ENCODE peak calls at places on chromosomes 1 and 21, in six cellular contexts. One of them, this sample, is unnamed.

GRCh38 chr1:68293609-68294353 is 61.5 kb upstream of the WLS start:
- ATAC-seq in naive B cell: no peak
- ATAC-seq in gastroesophageal sphincter: peak; percentile 69
- ATAC-seq in left lobe of liver: no peak
- ATAC-seq in IMR-90: peak; percentile 82
- ATAC-seq in mucosa of descending colon: no peak
- ATAC-seq in this sample: no peak

GRCh38 chr21:37484535-37485474 is 118.2 kb downstream of the DYRK1A start:
- ATAC-seq in naive B cell: no peak
- ATAC-seq in mucosa of descending colon: no peak
- ATAC-seq in IMR-90: no peak
- ATAC-seq in gastroesophageal sphincter: no peak
- ATAC-seq in left lobe of liver: peak; percentile 17
- ATAC-seq in this sample: no peak

GRCh38 chr1:209576392-209576791 is 7.1 kb upstream of the CAMK1G start:
- ATAC-seq in gastroesophageal sphincter: no peak
- ATAC-seq in naive B cell: no peak
- ATAC-seq in IMR-90: no peak
- ATAC-seq in mucosa of descending colon: no peak
- ATAC-seq in left lobe of liver: no peak
- ATAC-seq in this sample: peak; percentile 12

GRCh38 chr21:43937898-43938309 is 72.9 kb downstream of the AGPAT3 start:
- ATAC-seq in gastroesophageal sphincter: no peak
- ATAC-seq in left lobe of liver: no peak
- ATAC-seq in mucosa of descending colon: no peak
- ATAC-seq in IMR-90: no peak
- ATAC-seq in naive B cell: peak; percentile 32
- ATAC-seq in this sample: peak; percentile 54

GRCh38 chr1:6260961-6261614 is at the start of gene GPR153:
- ATAC-seq in gastroesophageal sphincter: peak; percentile 72
- ATAC-seq in left lobe of liver: peak; percentile 68
- ATAC-seq in naive B cell: peak; percentile 40
- ATAC-seq in IMR-90: peak; percentile 88
- ATAC-seq in mucosa of descending colon: peak; percentile 67
- ATAC-seq in this sample: peak; percentile 76

GRCh38 chr1:38865112-38865715 is 5.6 kb upstream of the RRAGC start:
- ATAC-seq in IMR-90: no peak
- ATAC-seq in left lobe of liver: no peak
- ATAC-seq in naive B cell: no peak
- ATAC-seq in mucosa of descending colon: no peak
- ATAC-seq in gastroesophageal sphincter: no peak
- ATAC-seq in this sample: no peak

GRCh38 chr1:220321758-220322157 is 49.5 kb upstream of the RAB3GAP2 start:
- ATAC-seq in naive B cell: no peak
- ATAC-seq in gastroesophageal sphincter: no peak
- ATAC-seq in left lobe of liver: no peak
- ATAC-seq in IMR-90: no peak
- ATAC-seq in mucosa of descending colon: no peak
- ATAC-seq in this sample: no peak

GRCh38 chr1:38716229-38716628 is 143.3 kb downstream of the RRAGC start:
- ATAC-seq in naive B cell: no peak
- ATAC-seq in gastroesophageal sphincter: no peak
- ATAC-seq in mucosa of descending colon: no peak
- ATAC-seq in IMR-90: no peak
- ATAC-seq in left lobe of liver: no peak
- ATAC-seq in this sample: no peak

GRCh38 chr1:102776074-102776473 is 332.2 kb downstream of the COL11A1 start:
- ATAC-seq in mucosa of descending colon: no peak
- ATAC-seq in gastroesophageal sphincter: no peak
- ATAC-seq in IMR-90: no peak
- ATAC-seq in left lobe of liver: no peak
- ATAC-seq in naive B cell: no peak
- ATAC-seq in this sample: no peak

GRCh38 chr21:33760641-33761103 is 118.4 kb downstream of the ITSN1 start:
- ATAC-seq in left lobe of liver: no peak
- ATAC-seq in IMR-90: peak; percentile 84
- ATAC-seq in mucosa of descending colon: no peak
- ATAC-seq in naive B cell: no peak
- ATAC-seq in gastroesophageal sphincter: peak; percentile 31
- ATAC-seq in this sample: no peak

GRCh38 chr21:27817061-27817460 is 850.2 kb upstream of the ADAMTS5 start:
- ATAC-seq in naive B cell: no peak
- ATAC-seq in left lobe of liver: no peak
- ATAC-seq in gastroesophageal sphincter: no peak
- ATAC-seq in mucosa of descending colon: peak; percentile 95
- ATAC-seq in IMR-90: no peak
- ATAC-seq in this sample: no peak

GRCh38 chr1:239547987-239548386 is 161.6 kb downstream of the CHRM3 start:
- ATAC-seq in mucosa of descending colon: no peak
- ATAC-seq in naive B cell: no peak
- ATAC-seq in gastroesophageal sphincter: no peak
- ATAC-seq in left lobe of liver: no peak
- ATAC-seq in IMR-90: no peak
- ATAC-seq in this sample: peak; percentile 80